ENCODE peak calls at places on chromosome 22, in six cellular contexts. J is brain microvascular endothelial cell; E is stimulated activated CD4-positive, alpha-beta T cell treated with anti-CD3 and anti-CD28 coated beads, Interleukin-1b, Interleukin-23, amount 100 ng/mL, for 24 hours; H is GM12865; T is HT-29; V is activated CD8-positive, alpha-beta T cell treated with anti-CD3 and anti-CD28 coated beads, Interleukin-2, amount 10 ng/mL, durations not matched to agents 7 days and 5 days. D is an unnamed sample.

GRCh38 chr22:49296561-49296960 is 531.1 kb downstream of the BRD1 start:
- DNase-seq in J (no peak), E (no peak), H (no peak), T (no peak), V (no peak), D (no peak)

GRCh38 chr22:37519268-37520195 is at the start of gene CARD10:
- DNase-seq in J (no peak), E (no peak), H (no peak), T (no peak), V (no peak), D (no peak)

GRCh38 chr22:29369460-29369859 is 18.9 kb downstream of the AP1B1 start:
- DNase-seq in J (peak), E (no peak), H (no peak), T (no peak), V (no peak), D (no peak)

GRCh38 chr22:27782065-27782464 is 19.5 kb downstream of the MN1 start:
- DNase-seq in J (no peak), E (no peak), H (no peak), T (no peak), V (no peak), D (no peak)

GRCh38 chr22:17213976-17214375 is 5.3 kb downstream of the ADA2 start:
- DNase-seq in J (peak), E (no peak), H (peak), T (peak), V (peak), D (no peak)

GRCh38 chr22:27400811-27401210 is 400.7 kb downstream of the MN1 start:
- DNase-seq in J (no peak), E (no peak), H (no peak), T (no peak), V (no peak), D (no peak)

GRCh38 chr22:46866591-46866990 is 104.1 kb downstream of the TBC1D22A start:
- DNase-seq in J (peak), E (no peak), H (no peak), T (no peak), V (no peak), D (no peak)

GRCh38 chr22:46142548-46143490 is 7.5 kb upstream of the PPARA start:
- DNase-seq in J (no peak), E (no peak), H (no peak), T (no peak), V (no peak), D (no peak)

GRCh38 chr22:28006271-28006670 is 87.2 kb upstream of the PITPNB start:
- DNase-seq in J (no peak), E (no peak), H (no peak), T (no peak), V (no peak), D (no peak)

GRCh38 chr22:27474711-27475547 is 326.6 kb downstream of the MN1 start:
- DNase-seq in J (peak), E (no peak), H (no peak), T (no peak), V (no peak), D (no peak)

GRCh38 chr22:49979587-49980264 is 19.2 kb downstream of the PIM3 start:
- DNase-seq in J (peak), E (peak), H (peak), T (peak), V (peak), D (no peak)

GRCh38 chr22:47633111-47633510 is 870.7 kb downstream of the TBC1D22A start:
- DNase-seq in J (no peak), E (no peak), H (no peak), T (no peak), V (no peak), D (no peak)

GRCh38 chr22:48568736-48569330 is 1258.8 kb downstream of the BRD1 start:
- DNase-seq in J (no peak), E (no peak), H (no peak), T (no peak), V (no peak), D (no peak)

GRCh38 chr22:46734830-46735453 is 3.1 kb downstream of the CERK start:
- DNase-seq in J (no peak), E (peak), H (peak), T (peak), V (peak), D (peak)

GRCh38 chr22:44410396-44411056 is 87.5 kb downstream of the RTL6 start:
- DNase-seq in J (no peak), E (no peak), H (no peak), T (no peak), V (no peak), D (no peak)

GRCh38 chr22:49871482-49871881 is 17.8 kb downstream of the ZBED4 start:
- DNase-seq in J (no peak), E (no peak), H (no peak), T (no peak), V (no peak), D (no peak)

GRCh38 chr22:46849101-46849500 is 86.7 kb downstream of the TBC1D22A start:
- DNase-seq in J (no peak), E (no peak), H (no peak), T (no peak), V (no peak), D (peak)

GRCh38 chr22:50261615-50262459 is at the start of gene MAPK12:
- DNase-seq in J (no peak), E (no peak), H (peak), T (no peak), V (no peak), D (no peak)

GRCh38 chr22:44243761-44244160 is 63.0 kb downstream of the PARVG start:
- DNase-seq in J (no peak), E (no peak), H (no peak), T (no peak), V (no peak), D (no peak)

GRCh38 chr22:22058649-22059475 is 76.3 kb upstream of the TOP3B start:
- DNase-seq in J (no peak), E (no peak), H (peak), T (no peak), V (no peak), D (no peak)

D was measured in vagina.